ENCODE peak calls at places on chromosomes 12 and 14, in four cellular contexts. Y, K, E and J are unnamed samples. For H3K4me1, the result is how much of the 10 kb centered on the place peaks cover.

GRCh38 chr12:118582863-118583262 is 206.5 kb downstream of the SUDS3 start:
- DNase-seq in Y (no peak), K (no peak), E (no peak), J (no peak)

GRCh38 chr14:93937519-93937918 is 10.4 kb downstream of the FAM181A start:
- DNase-seq in Y (no peak), K (no peak), E (no peak), J (no peak)

GRCh38 chr14:41548666-41549065 is 58.0 kb upstream of the LRFN5 start:
- DNase-seq in Y (no peak), K (no peak), E (no peak), J (no peak)

GRCh38 chr14:87691482-87691881 is 301.5 kb downstream of the GALC start:
- DNase-seq in Y (no peak), K (no peak), E (no peak), J (no peak)

GRCh38 chr12:130086248-130086647 is 76.0 kb upstream of the FZD10 start:
- DNase-seq in Y (no peak), K (no peak), E (no peak), J (no peak)

GRCh38 chr14:75372260-75372659 is 55.6 kb upstream of the JDP2 start:
- DNase-seq in Y (no peak), K (peak), E (no peak), J (no peak)

GRCh38 chr12:68539615-68539952 is 71.1 kb upstream of the RAP1B start:
- DNase-seq in Y (no peak), K (no peak), E (no peak), J (no peak)

GRCh38 chr12:1797011-1797901 is 23.1 kb upstream of the LRTM2 start:
- DNase-seq in Y (peak), K (peak), E (peak), J (no peak)

GRCh38 chr12:45518516-45519235 is 210.8 kb upstream of the ARID2 start:
- DNase-seq in Y (no peak), K (no peak), E (no peak), J (no peak)

GRCh38 chr12:25725874-25726273 is 172.8 kb upstream of the LMNTD1 start:
- DNase-seq in Y (no peak), K (no peak), E (no peak), J (no peak)

GRCh38 chr12:100263131-100263530 is 3.7 kb downstream of the DEPDC4 start:
- DNase-seq in Y (no peak), K (no peak), E (no peak), J (no peak)

GRCh38 chr12:100266163-100266801 is 597 bp downstream of the DEPDC4 start:
- DNase-seq in Y (no peak), K (no peak), E (no peak), J (no peak)

GRCh38 chr12:100266802-100267602 is at the start of the genes DEPDC4 and SCYL2:
- DNase-seq in Y (peak), K (peak), E (peak), J (peak)

GRCh38 chr12:100267603-100268281 is 765 bp downstream of the SCYL2 start:
- DNase-seq in Y (no peak), K (peak), E (no peak), J (no peak)

DNA sequence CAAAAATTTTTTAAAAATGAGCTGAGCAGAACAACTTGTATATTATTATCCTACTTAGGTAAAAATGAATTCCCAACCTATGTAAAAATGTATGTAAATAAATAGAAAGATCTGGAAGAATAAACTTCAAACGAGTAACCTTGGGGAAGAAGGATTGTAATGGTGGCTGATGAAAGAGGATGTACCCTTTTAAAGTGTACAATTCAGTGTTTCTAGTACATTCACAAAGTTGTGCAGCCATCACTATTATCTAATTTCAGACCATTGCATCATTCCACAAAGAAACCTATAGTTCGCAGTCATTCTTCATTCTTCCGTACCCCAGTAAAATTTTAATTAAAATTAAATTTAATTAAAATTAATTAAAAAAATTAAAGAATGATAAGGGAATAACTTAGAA is 1.1 kb downstream of the DEPDC4 start:
- DNase-seq in Y (no peak), K (no peak), E (no peak), J (no peak)
- H3K4me1 ChIP-seq in Y (under half), K (under half), E (under half), J (under half)

GRCh38 chr12:11773889-11774677 is 124.6 kb downstream of the ETV6 start:
- DNase-seq in Y (no peak), K (no peak), E (no peak), J (no peak)

GRCh38 chr12:11769723-11770514 is 120.4 kb downstream of the ETV6 start:
- DNase-seq in Y (no peak), K (no peak), E (no peak), J (no peak)

GRCh38 chr12:11771356-11771755 is 121.9 kb downstream of the ETV6 start:
- DNase-seq in Y (no peak), K (no peak), E (no peak), J (no peak)

GRCh38 chr12:11768233-11768965 is 118.9 kb downstream of the ETV6 start:
- DNase-seq in Y (no peak), K (no peak), E (no peak), J (no peak)

DNA sequence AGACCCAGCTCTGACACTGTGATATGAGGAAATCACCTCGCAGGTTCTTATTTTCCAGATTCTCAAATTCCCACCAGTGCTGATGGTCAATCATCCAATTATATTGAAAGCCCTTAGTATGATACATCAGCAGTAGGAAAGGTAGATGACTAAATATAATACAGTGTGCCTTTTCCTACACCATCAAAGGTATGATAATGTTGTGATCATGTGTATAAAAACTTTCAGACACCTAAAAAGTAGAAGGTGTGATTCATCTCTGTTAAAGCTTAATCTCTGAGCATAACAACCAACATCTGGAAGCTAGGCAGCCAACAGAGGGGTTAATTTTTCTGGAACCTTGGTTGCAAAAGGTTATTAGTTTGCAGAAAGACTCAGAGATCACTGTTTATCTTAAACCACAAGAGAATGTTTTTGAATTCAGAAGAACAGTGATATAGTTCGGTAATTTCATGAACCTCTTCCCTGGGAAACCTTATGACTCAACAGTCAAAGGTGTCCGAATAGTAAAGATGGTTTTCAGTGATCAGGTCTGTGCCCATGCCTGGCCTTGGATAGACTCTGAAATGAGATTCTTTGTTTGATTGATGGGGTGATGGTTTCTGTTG is 122.5 kb downstream of the ETV6 start:
- DNase-seq in Y (no peak), K (no peak), E (no peak), J (no peak)
- H3K4me1 ChIP-seq in Y (under half), K (under half), E (under half), J (under half)

GRCh38 chr14:103806805-103807204 is 40.6 kb downstream of the PPP1R13B start:
- DNase-seq in Y (no peak), K (no peak), E (no peak), J (no peak)
- H3K4me1 ChIP-seq in Y (under half), K (under half), E (under half), J (under half)

DNA sequence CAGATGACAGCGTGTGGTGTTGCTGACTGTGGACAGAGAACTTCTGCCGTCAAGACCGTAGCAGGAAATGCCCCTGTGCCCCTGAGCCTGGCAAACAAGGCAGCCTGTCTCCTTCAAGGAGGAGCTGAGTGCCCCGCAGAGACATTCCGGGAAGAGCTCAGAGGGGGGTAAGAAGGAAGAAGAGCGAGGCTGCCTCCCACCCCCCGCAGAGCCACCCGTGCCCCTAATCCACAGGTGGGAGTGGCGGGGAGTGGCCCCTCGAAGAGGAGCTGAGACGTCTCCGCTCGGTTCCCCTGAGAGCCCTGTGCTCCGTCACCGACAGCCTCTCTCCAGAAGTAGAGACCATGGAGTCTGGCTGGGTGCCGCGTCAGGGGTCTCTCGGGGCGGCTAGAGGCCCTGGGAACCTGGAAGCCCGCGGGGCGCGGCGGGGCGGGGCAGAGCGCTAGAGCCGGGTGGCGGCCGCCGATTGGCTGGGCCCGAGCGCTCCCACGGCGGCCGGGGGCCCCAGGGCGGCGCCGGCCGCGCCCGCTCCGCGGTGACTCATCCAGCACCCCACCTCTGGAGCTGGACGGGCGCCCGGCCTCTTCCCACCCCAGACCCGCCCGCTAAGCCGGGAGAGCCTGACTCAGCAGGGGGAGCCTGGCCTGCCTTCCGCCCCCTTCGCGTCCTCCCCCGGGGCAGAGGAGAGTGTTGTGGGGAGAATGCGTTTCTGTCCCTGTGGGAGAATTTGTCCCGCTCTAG is 25.2 kb upstream of the KRT78 start:
- DNase-seq in Y (peak), K (peak), E (peak), J (peak)
- H3K4me1 ChIP-seq in Y (under half), K (under half), E (under half), J (under half)